ENCODE peak calls at places on chromosomes 6 and 20, in ten cellular contexts. X is stomach, D is gastrocnemius medialis, O is esophagus squamous epithelium, W is GM12892, U is endothelial cell of umbilical vein, Q is GM12878, G is spleen, N is testis, R is heart left ventricle. J is an unnamed sample.
A peak's percentile ranks its signal among the peaks of the same experiment; 100 is the strongest.

GRCh38 chr6:41836022-41836659 is 48.6 kb downstream of the TOMM6 start:
- DNase-seq in X (no peak), D (no peak), O (no peak), W (no peak), U (no peak), Q (no peak), G (no peak), N (no peak), R (no peak), J (no peak)

GRCh38 chr6:14723535-14724086 is 522.3 kb upstream of the JARID2 start:
- DNase-seq in X (no peak), D (no peak), O (no peak), W (no peak), U (no peak), Q (no peak), G (no peak), N (no peak), R (no peak), J (no peak)

GRCh38 chr6:118667988-118668387 is 16.6 kb upstream of the CEP85L start:
- DNase-seq in X (no peak), D (no peak), O (no peak), W (no peak), U (no peak), Q (no peak), G (no peak), N (no peak), R (no peak), J (no peak)

GRCh38 chr6:3569817-3570216 is 113.0 kb upstream of the SLC22A23 start:
- DNase-seq in X (no peak), D (no peak), O (no peak), W (no peak), U (no peak), Q (no peak), G (no peak), N (no peak), R (no peak), J (no peak)

GRCh38 chr20:44017905-44018683 is 103.4 kb downstream of the TOX2 start:
- DNase-seq in X (peak; percentile 74), D (peak; percentile 39), O (no peak), W (no peak), U (peak; percentile 84), Q (no peak), G (no peak), N (peak; percentile 38), R (peak; percentile 25), J (no peak)

GRCh38 chr6:137265574-137265973 is 46.4 kb upstream of the IFNGR1 start:
- DNase-seq in X (no peak), D (no peak), O (no peak), W (no peak), U (no peak), Q (no peak), G (no peak), N (no peak), R (no peak), J (no peak)

GRCh38 chr20:6764619-6765018 is 2.9 kb upstream of the BMP2 start:
- DNase-seq in X (no peak), D (no peak), O (no peak), W (no peak), U (no peak), Q (no peak), G (no peak), N (no peak), R (no peak), J (no peak)

GRCh38 chr6:118908441-118908840 is 14.5 kb downstream of the ASF1A start:
- DNase-seq in X (no peak), D (no peak), O (no peak), W (no peak), U (no peak), Q (no peak), G (no peak), N (no peak), R (no peak), J (no peak)

GRCh38 chr6:132011582-132011981 is 60.4 kb upstream of the CCN2 start:
- DNase-seq in X (no peak), D (no peak), O (no peak), W (no peak), U (no peak), Q (no peak), G (no peak), N (no peak), R (no peak), J (no peak)

GRCh38 chr20:61737812-61738443 is 327.8 kb downstream of the TAF4 start:
- DNase-seq in X (no peak), D (no peak), O (no peak), W (no peak), U (no peak), Q (no peak), G (peak; percentile 63), N (no peak), R (no peak), J (no peak)

GRCh38 chr6:166774292-166774691 is 147.2 kb upstream of the RPS6KA2 start:
- DNase-seq in X (no peak), D (no peak), O (no peak), W (no peak), U (no peak), Q (no peak), G (peak; percentile 37), N (no peak), R (no peak), J (no peak)

GRCh38 chr6:26379236-26380139 is 3.4 kb upstream of the BTN2A2 start:
- DNase-seq in X (no peak), D (no peak), O (no peak), W (no peak), U (no peak), Q (no peak), G (no peak), N (no peak), R (no peak), J (no peak)

GRCh38 chr6:125586074-125586473 is 163.4 kb upstream of the HEY2 start:
- DNase-seq in X (no peak), D (no peak), O (no peak), W (no peak), U (peak; percentile 29), Q (no peak), G (no peak), N (no peak), R (no peak), J (no peak)

GRCh38 chr6:75402296-75402695 is 91.3 kb downstream of the FILIP1 start:
- DNase-seq in X (no peak), D (peak; percentile 69), O (no peak), W (no peak), U (peak; percentile 59), Q (no peak), G (no peak), N (no peak), R (peak; percentile 36), J (no peak)

GRCh38 chr6:163630096-163630495 is 215.6 kb downstream of the QKI start:
- DNase-seq in X (no peak), D (no peak), O (no peak), W (no peak), U (no peak), Q (no peak), G (no peak), N (no peak), R (no peak), J (no peak)

GRCh38 chr6:164085086-164085485 is 670.6 kb downstream of the QKI start:
- DNase-seq in X (no peak), D (no peak), O (no peak), W (no peak), U (no peak), Q (no peak), G (no peak), N (no peak), R (no peak), J (no peak)

GRCh38 chr6:142353690-142354089 is 51.9 kb downstream of the ADGRG6 start:
- DNase-seq in X (no peak), D (no peak), O (no peak), W (no peak), U (no peak), Q (no peak), G (no peak), N (no peak), R (no peak), J (no peak)

GRCh38 chr6:95576621-95577316 is 566 bp upstream of the MANEA start:
- DNase-seq in X (no peak), D (no peak), O (no peak), W (no peak), U (peak; percentile 62), Q (no peak), G (no peak), N (no peak), R (no peak), J (no peak)
- TF ChIP-seq POLR2A in X (no peak), D (no peak), O (no peak), W (no peak), U (no peak), Q (no peak), G (no peak), N (no peak), R (no peak), J (no peak)

DNA sequence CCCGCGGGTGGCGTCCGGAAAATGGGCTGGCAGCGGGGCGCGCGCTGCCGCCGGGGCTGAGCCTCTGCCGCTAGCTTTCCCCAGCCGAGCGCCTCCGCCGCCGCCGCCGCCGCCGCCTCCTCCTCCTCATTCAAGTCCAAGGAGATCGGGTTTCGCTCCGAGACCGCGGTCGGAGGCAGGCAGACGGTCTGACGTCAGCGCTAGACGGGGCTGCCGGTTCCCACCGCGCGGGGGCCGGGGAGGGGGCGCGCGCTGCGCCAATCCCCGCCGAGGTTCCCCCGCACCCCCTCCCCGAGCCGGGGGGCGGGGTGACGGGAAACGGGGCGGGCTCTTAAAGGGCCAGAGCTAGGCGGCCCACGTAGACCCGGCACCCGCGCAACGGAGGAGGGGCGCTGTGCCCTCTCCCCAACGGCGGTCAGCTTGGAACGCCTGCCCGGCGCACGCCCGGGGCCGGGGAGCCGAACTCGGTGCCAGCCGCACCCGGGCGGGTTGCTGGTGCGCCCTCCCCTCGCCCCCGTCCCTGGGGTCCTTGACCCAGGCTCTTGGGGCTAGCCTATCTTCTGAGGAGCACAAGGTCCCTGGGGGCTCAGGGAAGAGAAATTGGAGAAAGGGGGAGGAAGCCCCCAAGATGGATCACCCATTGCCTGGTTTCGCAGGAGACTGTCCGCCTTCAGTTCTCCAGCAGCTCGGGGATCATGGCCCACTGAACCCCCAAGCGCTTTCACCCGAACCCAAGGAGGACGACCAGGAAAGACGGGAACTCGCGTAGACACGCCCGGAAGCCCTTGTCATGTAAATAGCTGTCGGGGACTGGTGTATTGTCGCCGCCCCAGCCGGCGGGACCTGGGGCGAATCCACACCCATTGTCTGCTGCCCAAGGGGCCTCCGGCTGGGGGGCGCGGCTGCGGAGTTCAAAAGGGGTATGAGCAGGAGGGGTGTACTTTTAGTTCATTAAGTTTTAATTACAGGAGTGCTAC is at the start of gene PMEPA1:
- DNase-seq in X (peak; percentile 94), D (peak; percentile 92), O (peak; percentile 53), W (peak; percentile 86), U (peak; percentile 96), Q (no peak), G (peak; percentile 95), N (peak; percentile 91), R (peak; percentile 96), J (peak; percentile 97)
- TF ChIP-seq POLR2A in X (no peak), D (peak; percentile 94), O (peak; percentile 48), W (no peak), U (no peak), Q (no peak), G (no peak), N (peak; percentile 41), R (peak; percentile 3), J (peak; percentile 65)

GRCh38 chr20:18566892-18567738 is at the start of gene SMIM26:
- DNase-seq in X (peak; percentile 94), D (peak; percentile 88), O (peak; percentile 63), W (peak; percentile 88), U (peak; percentile 81), Q (peak; percentile 80), G (peak; percentile 99), N (peak; percentile 96), R (peak; percentile 92), J (peak; percentile 97)
- TF ChIP-seq POLR2A in X (no peak), D (no peak), O (no peak), W (peak; percentile 91), U (peak; percentile 91), Q (peak; percentile 97), G (no peak), N (no peak), R (no peak), J (no peak)

GRCh38 chr6:30679765-30680535 is 6.5 kb downstream of the PPP1R18 start:
- DNase-seq in X (no peak), D (no peak), O (no peak), W (no peak), U (no peak), Q (no peak), G (peak; percentile 58), N (no peak), R (no peak), J (no peak)
- TF ChIP-seq POLR2A in X (no peak), D (no peak), O (no peak), W (no peak), U (no peak), Q (no peak), G (no peak), N (no peak), R (no peak), J (no peak)